ENCODE peak calls at places on chromosomes 16 and 17, in nine cellular contexts. C is HS-5; O is epithelial cell of prostate; K is activated naive CD8-positive, alpha-beta T cell treated with anti-CD3 and anti-CD28 coated beads for 36 hours; F is epithelial cell of esophagus; E is PC-9; B is transverse colon; P is stimulated activated naive B cell treated with anti-CD40 and anti-IgM and Interleukin-4, amounts not matched to agents 10 μg/mL and 1 μg/mL and 100 μg/mL, for 72 hours; H is stromal cell of bone marrow. A is an unnamed sample.

GRCh38 chr17:78401246-78401645 is 22.8 kb downstream of the PGS1 start:
- DNase-seq in C (no peak), H (no peak), E (no peak), O (no peak), F (peak), P (no peak), B (no peak), K (no peak), A (no peak)

GRCh38 chr16:57592591-57593003 is 35.8 kb upstream of the ADGRG1 start:
- DNase-seq in E (no peak), K (peak), O (no peak), B (peak), H (no peak), P (no peak), F (no peak), C (no peak), A (no peak)

GRCh38 chr16:3152022-3152272 is 17.1 kb downstream of the ZNF213 start:
- DNase-seq in C (no peak), H (no peak), K (peak), P (no peak), O (no peak), E (no peak), F (no peak), B (no peak), A (no peak)

GRCh38 chr17:49210158-49211029 is at the start of the genes ABI3 and GNGT2:
- DNase-seq in K (peak), B (peak), O (no peak), H (no peak), C (no peak), E (no peak), F (no peak), P (peak), A (no peak)

GRCh38 chr17:16875662-16876061 is 96.3 kb downstream of the TNFRSF13B start:
- DNase-seq in H (peak), B (no peak), O (no peak), C (no peak), K (no peak), P (no peak), E (no peak), F (no peak), A (no peak)

GRCh38 chr16:78098544-78099371 is 696 bp upstream of the WWOX start:
- DNase-seq in B (no peak), H (no peak), C (no peak), E (no peak), K (no peak), P (no peak), F (no peak), O (no peak), A (no peak)

GRCh38 chr16:1060416-1061340 is 11.9 kb upstream of the SSTR5 start:
- DNase-seq in F (no peak), B (no peak), E (no peak), C (no peak), P (no peak), K (no peak), O (no peak), H (no peak), A (no peak)

GRCh38 chr16:79862601-79863000 is 262.1 kb upstream of the MAF start:
- DNase-seq in P (no peak), C (no peak), K (no peak), F (no peak), E (no peak), B (no peak), H (no peak), O (no peak), A (no peak)

GRCh38 chr16:66357523-66357928 is 9.0 kb upstream of the CDH5 start:
- DNase-seq in O (no peak), H (peak), F (peak), B (peak), K (no peak), P (no peak), C (peak), E (peak), A (peak)

GRCh38 chr17:45148183-45149036 is at the start of gene HEXIM1:
- DNase-seq in O (peak), B (peak), E (peak), P (peak), F (peak), K (peak), C (peak), H (peak), A (peak)

GRCh38 chr17:683499-684254 is 31.0 kb downstream of the VPS53 start:
- DNase-seq in E (no peak), P (no peak), K (no peak), O (no peak), H (no peak), B (no peak), F (no peak), C (no peak), A (no peak)

GRCh38 chr16:53159781-53160436 is 105.1 kb downstream of the CHD9 start:
- DNase-seq in K (no peak), E (no peak), O (no peak), H (peak), P (peak), C (peak), B (no peak), F (peak), A (peak)

GRCh38 chr17:7729841-7730240 is 12.3 kb downstream of the DNAH2 start:
- DNase-seq in C (no peak), F (no peak), B (no peak), O (no peak), E (no peak), K (no peak), P (no peak), H (no peak), A (no peak)

GRCh38 chr17:29295420-29295819 is 1.5 kb upstream of the NUFIP2 start:
- DNase-seq in H (no peak), F (no peak), K (no peak), E (no peak), B (no peak), C (no peak), P (no peak), O (no peak), A (no peak)

GRCh38 chr16:84044108-84044488 is 1.5 kb upstream of the SLC38A8 start:
- DNase-seq in B (no peak), F (peak), C (no peak), P (no peak), O (no peak), K (no peak), E (no peak), H (no peak), A (no peak)

GRCh38 chr17:32174889-32175288 is 32.6 kb downstream of the RHOT1 start:
- DNase-seq in E (no peak), K (no peak), H (no peak), B (no peak), F (no peak), C (no peak), P (no peak), O (no peak), A (no peak)

GRCh38 chr17:29049541-29050150 is 6.7 kb downstream of the PIPOX start:
- DNase-seq in E (no peak), K (no peak), C (no peak), B (no peak), O (no peak), H (no peak), P (no peak), F (no peak), A (no peak)

GRCh38 chr16:50535506-50536257 is 12.5 kb upstream of the NKD1 start:
- DNase-seq in F (no peak), O (no peak), H (no peak), K (no peak), E (no peak), C (no peak), P (no peak), B (no peak), A (no peak)